ENCODE peak calls at places on chromosome 11, in ten cellular contexts. U, H, O, D, B, E, Z, I, M and F are unnamed samples.

GRCh38 chr11:8354622-8355417 is 91.1 kb upstream of the LMO1 start:
- DNase-seq in U (no peak), H (no peak), O (no peak), D (peak; percentile 65), B (no peak), E (no peak), Z (no peak), I (no peak), M (no peak), F (peak; percentile 47)

GRCh38 chr11:94077568-94078293 is 50.9 kb upstream of the PANX1 start:
- DNase-seq in U (no peak), H (peak; percentile 31), O (no peak), D (peak; percentile 10), B (no peak), E (no peak), Z (no peak), I (no peak), M (no peak), F (no peak)

GRCh38 chr11:114607753-114608459 is 12.3 kb upstream of the NXPE4 start:
- DNase-seq in U (no peak), H (no peak), O (no peak), D (no peak), B (no peak), E (no peak), Z (no peak), I (no peak), M (no peak), F (no peak)

GRCh38 chr11:2462986-2463765 is 18.4 kb downstream of the KCNQ1 start:
- DNase-seq in U (no peak), H (no peak), O (no peak), D (peak; percentile 97), B (peak; percentile 23), E (peak; percentile 93), Z (peak; percentile 87), I (peak; percentile 96), M (no peak), F (peak; percentile 85)

GRCh38 chr11:126181939-126182730 is 29.3 kb downstream of the RPUSD4 start:
- DNase-seq in U (no peak), H (no peak), O (no peak), D (no peak), B (no peak), E (no peak), Z (no peak), I (no peak), M (no peak), F (no peak)

GRCh38 chr11:12103411-12104225 is 6.8 kb upstream of the MICAL2 start:
- DNase-seq in U (peak; percentile 49), H (no peak), O (no peak), D (peak; percentile 90), B (no peak), E (no peak), Z (no peak), I (peak; percentile 25), M (no peak), F (no peak)

GRCh38 chr11:131754671-131755070 is 384.3 kb downstream of the NTM start:
- DNase-seq in U (no peak), H (peak; percentile 50), O (no peak), D (no peak), B (no peak), E (no peak), Z (no peak), I (no peak), M (no peak), F (no peak)

GRCh38 chr11:9692696-9693095 is 28.8 kb downstream of the SWAP70 start:
- DNase-seq in U (no peak), H (no peak), O (no peak), D (no peak), B (no peak), E (no peak), Z (no peak), I (no peak), M (no peak), F (no peak)

GRCh38 chr11:41309111-41309522 is 150.3 kb downstream of the LRRC4C start:
- DNase-seq in U (no peak), H (no peak), O (no peak), D (no peak), B (no peak), E (no peak), Z (no peak), I (no peak), M (no peak), F (no peak)

GRCh38 chr11:103494491-103494890 is 385.3 kb downstream of the DYNC2H1 start:
- DNase-seq in U (no peak), H (no peak), O (no peak), D (no peak), B (no peak), E (no peak), Z (no peak), I (no peak), M (no peak), F (no peak)

GRCh38 chr11:30914143-30914762 is 328.1 kb upstream of the MPPED2 start:
- DNase-seq in U (no peak), H (peak; percentile 51), O (no peak), D (peak; percentile 71), B (peak; percentile 33), E (peak; percentile 61), Z (peak; percentile 40), I (peak; percentile 52), M (peak; percentile 8), F (peak; percentile 80)

GRCh38 chr11:46393231-46393616 is 1.6 kb upstream of the CHRM4 start:
- DNase-seq in U (no peak), H (no peak), O (no peak), D (no peak), B (no peak), E (no peak), Z (no peak), I (no peak), M (no peak), F (no peak)

GRCh38 chr11:35418282-35418846 is 994 bp downstream of the SLC1A2 start:
- DNase-seq in U (no peak), H (no peak), O (no peak), D (no peak), B (no peak), E (no peak), Z (no peak), I (no peak), M (no peak), F (no peak)

GRCh38 chr11:96869207-96869606 is 479.4 kb downstream of the JRKL start:
- DNase-seq in U (no peak), H (no peak), O (no peak), D (no peak), B (no peak), E (peak; percentile 54), Z (no peak), I (no peak), M (no peak), F (no peak)

DNA sequence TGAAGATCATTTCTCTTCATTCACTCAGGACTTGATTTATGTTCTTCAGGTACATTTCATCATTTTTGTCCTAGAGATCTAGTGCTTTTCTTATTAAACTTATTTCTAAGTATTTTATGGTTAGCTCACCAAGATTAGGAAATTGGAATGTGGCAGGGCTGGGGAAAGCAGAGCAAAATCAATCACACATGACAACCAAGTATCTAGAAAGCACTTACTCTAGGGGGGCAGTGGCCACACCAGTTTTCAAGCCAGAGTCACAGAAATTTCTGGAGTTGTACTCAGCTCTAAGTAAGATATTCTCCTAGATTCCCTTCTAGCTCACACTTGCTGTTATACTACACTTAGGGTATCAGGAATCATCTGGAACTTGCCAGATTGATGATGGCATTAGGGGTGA is 33.3 kb upstream of the MYEOV start:
- DNase-seq in U (no peak), H (no peak), O (no peak), D (peak; percentile 49), B (no peak), E (no peak), Z (no peak), I (no peak), M (no peak), F (no peak)
- H3K27ac ChIP-seq in U (no peak overlapping the region), H (no peak overlapping the region), O (no peak overlapping the region), D (no peak overlapping the region), B (no peak overlapping the region), E (no peak overlapping the region), Z (no peak overlapping the region), I (no peak overlapping the region), M (no peak overlapping the region), F (no peak overlapping the region)

GRCh38 chr11:78418584-78419211 is 1.1 kb upstream of the GAB2 start:
- DNase-seq in U (no peak), H (peak; percentile 54), O (no peak), D (no peak), B (no peak), E (no peak), Z (no peak), I (no peak), M (no peak), F (no peak)

GRCh38 chr11:78419327-78419726 is 1.7 kb upstream of the GAB2 start:
- DNase-seq in U (peak; percentile 84), H (peak; percentile 94), O (no peak), D (peak; percentile 40), B (no peak), E (peak; percentile 85), Z (peak; percentile 48), I (peak; percentile 42), M (peak; percentile 24), F (peak; percentile 35)

GRCh38 chr11:78417175-78417887 is at the start of gene GAB2:
- DNase-seq in U (peak; percentile 71), H (peak; percentile 16), O (no peak), D (peak; percentile 42), B (no peak), E (peak; percentile 84), Z (peak; percentile 66), I (peak; percentile 51), M (no peak), F (no peak)

GRCh38 chr11:78416285-78417174 is 1.1 kb downstream of the GAB2 start:
- DNase-seq in U (peak; percentile 93), H (peak; percentile 91), O (peak; percentile 82), D (peak; percentile 84), B (peak; percentile 50), E (peak; percentile 93), Z (peak; percentile 86), I (peak; percentile 81), M (peak; percentile 81), F (peak; percentile 92)

GRCh38 chr11:78417888-78418583 is 416 bp upstream of the GAB2 start:
- DNase-seq in U (peak; percentile 83), H (peak; percentile 73), O (peak; percentile 64), D (peak; percentile 79), B (peak; percentile 67), E (no peak), Z (peak; percentile 87), I (peak; percentile 85), M (peak; percentile 64), F (peak; percentile 89)
- TF ChIP-seq POLR2A in U (peak; percentile 87), H (peak; percentile 81), O (peak; percentile 90), D (peak; percentile 38), B (peak; percentile 49), E (peak; percentile 75), Z (peak; percentile 52), I (no peak), M (peak; percentile 18), F (peak; percentile 28)

DNA sequence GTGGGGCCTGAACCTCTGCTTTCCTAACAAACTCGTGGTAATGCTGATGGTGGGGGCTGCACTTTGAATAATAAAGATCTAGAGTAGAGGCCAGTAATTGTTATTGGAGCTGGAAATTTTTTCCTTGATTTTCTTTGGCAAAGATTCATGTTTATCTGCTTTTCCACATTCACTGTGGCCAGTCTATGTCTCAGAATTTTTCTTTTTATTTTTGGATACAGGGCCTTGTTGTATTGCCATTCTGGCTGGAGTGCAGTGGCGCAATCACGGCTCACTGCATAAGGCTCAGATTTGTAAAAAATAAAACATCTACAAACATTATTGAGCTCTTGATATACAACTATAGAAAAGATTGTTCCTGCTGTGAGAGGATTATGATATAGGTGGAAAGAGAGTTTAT is 1.6 kb downstream of the TMEM135 start:
- DNase-seq in U (no peak), H (peak; percentile 62), O (peak; percentile 21), D (peak; percentile 8), B (no peak), E (peak; percentile 27), Z (no peak), I (no peak), M (no peak), F (no peak)
- H3K4me3 ChIP-seq in U (peak overlapping the region; percentile 1), H (peak overlapping the region; percentile 70), O (peak overlapping the region; percentile 75), D (peak overlapping the region; percentile 70), B (no peak overlapping the region), E (no peak overlapping the region), Z (no peak overlapping the region), I (no peak overlapping the region), M (peak overlapping the region; percentile 94), F (peak overlapping the region; percentile 93)

GRCh38 chr11:121453589-121454299 is 977 bp upstream of the SORL1-AS1 start:
- DNase-seq in U (no peak), H (no peak), O (no peak), D (no peak), B (no peak), E (no peak), Z (no peak), I (no peak), M (no peak), F (no peak)
- H3K27ac ChIP-seq in U (no peak overlapping the region), H (no peak overlapping the region), O (no peak overlapping the region), D (no peak overlapping the region), B (no peak overlapping the region), E (no peak overlapping the region), Z (no peak overlapping the region), I (peak overlapping the region; percentile 81), M (no peak overlapping the region), F (no peak overlapping the region)